ENCODE peak calls at places on chromosomes 5 and 9, in four cellular contexts. N, K, M and E are unnamed samples.
A peak's percentile ranks its signal among the peaks of the same experiment; 100 is the strongest.

GRCh38 chr5:103587185-103587748 is 24.7 kb upstream of the NUDT12 start:
- DNase-seq in K (peak; percentile 59), N (no peak), M (peak; percentile 55), E (no peak)

GRCh38 chr9:21491742-21492141 is 9.6 kb upstream of the IFNE start:
- DNase-seq in K (no peak), N (no peak), M (peak; percentile 30), E (no peak)

GRCh38 chr5:94409440-94409839 is 209.0 kb downstream of the KIAA0825 start:
- DNase-seq in M (no peak), K (no peak), N (no peak), E (no peak)

GRCh38 chr5:151319334-151319733 is 15.8 kb upstream of the SLC36A3 start:
- DNase-seq in M (peak; percentile 52), N (no peak), K (peak; percentile 0), E (no peak)

GRCh38 chr5:157820593-157821252 is 38.2 kb downstream of the CLINT1 start:
- DNase-seq in M (peak; percentile 76), K (peak; percentile 62), N (no peak), E (peak; percentile 12)

GRCh38 chr5:161921781-161922180 is 73.9 kb downstream of the GABRA1 start:
- DNase-seq in M (no peak), K (no peak), N (no peak), E (no peak)

GRCh38 chr5:141841781-141842180 is 36.4 kb downstream of the PCDH1 start:
- DNase-seq in M (no peak), K (no peak), N (no peak), E (no peak)

GRCh38 chr9:99416007-99416406 is 193.9 kb downstream of the SEC61B start:
- DNase-seq in M (peak; percentile 3), K (peak; percentile 16), N (no peak), E (no peak)

GRCh38 chr9:80410106-80410505 is 838.3 kb downstream of the TLE4 start:
- DNase-seq in M (peak; percentile 1), N (peak; percentile 49), K (peak; percentile 73), E (no peak)